ENCODE peak calls at places on chromosome 3, in four cellular contexts. G is uterus, E is esophagus squamous epithelium, T is endothelial cell of umbilical vein. Y is an unnamed sample.

GRCh38 chr3:108008931-108009635 is 81.7 kb downstream of the CD47 start:
- DNase-seq in G (no peak), E (no peak), T (peak), Y (no peak)

GRCh38 chr3:2154596-2154995 is 55.9 kb downstream of the CNTN4 start:
- DNase-seq in G (no peak), E (no peak), T (no peak), Y (no peak)

GRCh38 chr3:170317954-170318353 is 39.6 kb upstream of the SKIL start:
- DNase-seq in T (no peak), E (no peak), G (no peak), Y (no peak)

GRCh38 chr3:5160926-5161858 is 26.3 kb upstream of the EDEM1 start:
- DNase-seq in E (no peak), G (no peak), T (no peak), Y (no peak)

GRCh38 chr3:62084558-62084957 is 288.8 kb downstream of the FEZF2 start:
- DNase-seq in E (no peak), T (peak), G (no peak), Y (no peak)

GRCh38 chr3:100782359-100782758 is 73.1 kb downstream of the TFG start:
- DNase-seq in G (no peak), E (no peak), T (no peak), Y (no peak)

GRCh38 chr3:50299929-50300680 is 900 bp upstream of the HYAL3 start:
- DNase-seq in G (no peak), T (no peak), E (no peak), Y (no peak)

GRCh38 chr3:138861755-138862333 is 27.1 kb upstream of the PIK3CB start:
- DNase-seq in E (no peak), T (peak), G (no peak), Y (no peak)

GRCh38 chr3:124837065-124837464 is 50.1 kb downstream of the ITGB5 start:
- DNase-seq in E (no peak), G (no peak), T (peak), Y (no peak)

GRCh38 chr3:172294238-172294806 is 153.9 kb downstream of the GHSR start:
- DNase-seq in T (no peak), E (no peak), G (no peak), Y (no peak)

GRCh38 chr3:195384952-195385351 is 57.9 kb downstream of the ACAP2 start:
- DNase-seq in T (no peak), G (no peak), E (no peak), Y (no peak)

GRCh38 chr3:61181874-61182273 is 69.4 kb downstream of the FHIT start:
- DNase-seq in E (no peak), G (no peak), T (peak), Y (no peak)

GRCh38 chr3:13706451-13706850 is 157.5 kb downstream of the FBLN2 start:
- DNase-seq in T (no peak), G (no peak), E (no peak), Y (peak)

GRCh38 chr3:12990781-12991480 is 82.3 kb downstream of the IQSEC1 start:
- DNase-seq in T (no peak), E (no peak), G (no peak), Y (no peak)

GRCh38 chr3:44529927-44530326 is 25.1 kb upstream of the ZKSCAN7 start:
- DNase-seq in G (no peak), T (peak), E (no peak), Y (no peak)

GRCh38 chr3:188262913-188263683 is 109.1 kb downstream of the LPP start:
- DNase-seq in E (no peak), T (peak), G (no peak), Y (no peak)

GRCh38 chr3:45929042-45929679 is 14.1 kb upstream of the CXCR6 start:
- DNase-seq in G (no peak), E (no peak), T (peak), Y (no peak)

GRCh38 chr3:42984701-42985100 is 5.6 kb downstream of the GASK1A start:
- DNase-seq in T (no peak), G (no peak), E (no peak), Y (no peak)

GRCh38 chr3:177561769-177562360 is 364.6 kb upstream of the TBL1XR1 start:
- DNase-seq in G (no peak), E (no peak), T (no peak), Y (no peak)

GRCh38 chr3:108822167-108822897 is at the start of gene TRAT1:
- DNase-seq in G (no peak), E (no peak), T (no peak), Y (no peak)

GRCh38 chr3:170320471-170321121 is 36.9 kb upstream of the SKIL start:
- DNase-seq in G (no peak), E (no peak), T (peak), Y (no peak)

GRCh38 chr3:177337548-177338331 is 140.5 kb upstream of the TBL1XR1 start:
- DNase-seq in E (no peak), G (no peak), T (no peak), Y (no peak)

GRCh38 chr3:129010316-129010956 is 9.3 kb downstream of the EFCC1 start:
- DNase-seq in E (no peak), G (no peak), T (no peak), Y (no peak)

GRCh38 chr3:8856721-8857120 is 87.3 kb upstream of the OXTR start:
- DNase-seq in T (no peak), G (no peak), E (no peak), Y (no peak)

GRCh38 chr3:62884041-62884870 is 9.0 kb upstream of the CADPS start:
- DNase-seq in G (no peak), E (no peak), T (no peak), Y (no peak)

GRCh38 chr3:3015472-3016089 is 94.6 kb downstream of the IL5RA start:
- DNase-seq in E (no peak), G (no peak), T (no peak), Y (no peak)

GRCh38 chr3:67558429-67558828 is 96.0 kb downstream of the SUCLG2 start:
- DNase-seq in T (peak), G (peak), E (no peak), Y (no peak)

GRCh38 chr3:23461069-23461468 is 257.9 kb downstream of the UBE2E2 start:
- DNase-seq in T (no peak), G (no peak), E (no peak), Y (no peak)

GRCh38 chr3:128152419-128153155 is 694 bp upstream of the EEFSEC start:
- DNase-seq in E (no peak), G (no peak), T (no peak), Y (no peak)

GRCh38 chr3:101182734-101183133 is 137.6 kb downstream of the IMPG2 start:
- DNase-seq in T (no peak), E (no peak), G (no peak), Y (no peak)

GRCh38 chr3:114155370-114155821 is 23.5 kb downstream of the DRD3 start:
- DNase-seq in T (peak), G (no peak), E (no peak), Y (no peak)

GRCh38 chr3:45597166-45597565 is 2.6 kb downstream of the LIMD1 start:
- DNase-seq in T (no peak), E (no peak), G (peak), Y (no peak)

GRCh38 chr3:141465221-141465620 is 21.6 kb upstream of the RASA2 start:
- DNase-seq in T (no peak), E (no peak), G (no peak), Y (no peak)

GRCh38 chr3:18868911-18869689 is 279.2 kb upstream of the KCNH8 start:
- DNase-seq in E (no peak), G (no peak), T (no peak), Y (no peak)

GRCh38 chr3:157159037-157159761 is 748 bp downstream of the CCNL1 start:
- DNase-seq in G (peak), E (no peak), T (peak), Y (peak)

GRCh38 chr3:54064486-54064885 is 57.9 kb upstream of the CACNA2D3 start:
- DNase-seq in G (no peak), T (no peak), E (no peak), Y (no peak)

GRCh38 chr3:152832046-152832445 is 2.9 kb upstream of the P2RY1 start:
- DNase-seq in T (no peak), E (no peak), G (no peak), Y (no peak)

GRCh38 chr3:152836269-152836668 is 1.3 kb downstream of the P2RY1 start:
- DNase-seq in T (no peak), G (no peak), E (no peak), Y (no peak)

GRCh38 chr3:152833089-152833488 is 1.8 kb upstream of the P2RY1 start:
- DNase-seq in T (no peak), G (no peak), E (no peak), Y (no peak)

GRCh38 chr3:152834354-152835310 is at the start of gene P2RY1:
- DNase-seq in T (peak), G (peak), E (no peak), Y (peak)

DNA sequence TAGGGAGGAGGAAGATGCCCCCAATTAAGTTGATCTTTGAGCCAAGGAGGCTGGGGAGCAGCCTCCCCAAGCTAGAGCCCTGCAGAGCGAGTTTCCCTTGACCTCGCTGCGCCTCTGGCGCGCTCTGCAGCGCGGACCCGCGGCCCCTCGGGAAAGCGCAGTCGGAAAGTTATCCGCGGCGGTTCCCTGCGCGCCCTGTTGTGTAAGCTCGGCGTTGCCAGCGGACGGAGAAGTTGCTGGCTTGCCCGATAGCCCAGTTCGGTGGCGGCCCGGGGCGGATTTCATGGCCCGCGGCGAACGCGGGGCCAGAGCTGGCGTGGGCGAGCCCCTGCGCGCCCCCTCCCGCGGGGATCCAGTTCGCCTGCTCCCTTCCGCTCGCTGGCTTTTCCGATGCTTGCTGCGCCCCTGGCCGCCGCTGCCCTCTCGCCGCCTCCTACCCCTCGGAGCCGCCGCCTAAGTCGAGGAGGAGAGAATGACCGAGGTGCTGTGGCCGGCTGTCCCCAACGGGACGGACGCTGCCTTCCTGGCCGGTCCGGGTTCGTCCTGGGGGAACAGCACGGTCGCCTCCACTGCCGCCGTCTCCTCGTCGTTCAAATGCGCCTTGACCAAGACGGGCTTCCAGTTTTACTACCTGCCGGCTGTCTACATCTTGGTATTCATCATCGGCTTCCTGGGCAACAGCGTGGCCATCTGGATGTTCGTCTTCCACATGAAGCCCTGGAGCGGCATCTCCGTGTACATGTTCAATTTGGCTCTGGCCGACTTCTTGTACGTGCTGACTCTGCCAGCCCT is 576 bp downstream of the P2RY1 start:
- DNase-seq in G (peak), E (no peak), T (peak), Y (no peak)
- TF ChIP-seq CTCF in G (peak), E (no peak), T (peak), Y (peak)

DNA sequence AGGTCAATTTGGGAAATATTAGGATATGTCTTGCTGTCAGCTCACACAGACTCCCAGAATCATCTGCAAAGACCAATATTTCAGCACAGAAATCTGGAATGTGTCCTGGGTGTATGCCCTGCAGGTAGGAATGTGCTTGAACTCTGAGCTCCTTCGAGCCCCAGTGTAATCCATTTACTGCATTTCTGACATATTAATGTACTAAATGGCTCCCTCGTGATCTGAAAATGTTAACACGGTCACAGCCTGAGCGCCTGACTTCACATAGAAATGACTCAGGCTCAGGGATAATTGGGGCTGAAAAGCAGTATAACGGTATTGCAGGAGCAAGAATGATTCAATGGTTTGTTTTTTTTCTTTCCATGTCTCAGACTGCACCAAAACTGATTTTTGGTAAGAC is 50.0 kb downstream of the DCLK3 start:
- DNase-seq in T (no peak), G (no peak), E (no peak), Y (no peak)
- TF ChIP-seq CTCF in T (no peak), G (no peak), E (no peak), Y (no peak)

DNA sequence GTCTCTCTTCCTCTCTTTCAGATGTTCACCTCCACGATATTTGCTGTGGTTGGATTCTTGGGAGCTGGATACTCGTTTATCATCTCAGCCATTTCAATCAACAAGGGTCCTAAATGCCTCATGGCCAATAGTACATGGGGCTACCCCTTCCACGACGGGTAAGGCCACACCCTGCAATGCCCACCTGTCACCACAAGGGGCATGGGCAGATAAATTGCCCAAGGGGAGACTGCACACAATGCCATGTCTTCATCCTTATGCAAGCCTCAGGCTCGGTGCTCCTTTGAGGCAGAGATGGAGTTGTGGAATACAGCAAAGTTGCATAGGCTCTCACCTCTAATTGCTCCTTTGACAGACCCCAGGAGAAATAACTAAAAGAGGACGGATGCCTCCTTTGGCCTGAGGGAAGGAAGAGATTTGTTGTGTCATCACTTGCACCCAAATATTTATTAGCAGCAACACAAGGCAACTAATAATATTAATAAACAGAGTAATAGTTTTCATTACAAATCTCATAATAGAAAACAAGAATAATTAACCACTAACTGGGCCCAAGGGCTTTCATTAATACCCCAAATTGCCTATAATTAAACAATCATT is 13.2 kb downstream of the TM4SF4 start:
- DNase-seq in G (no peak), E (no peak), T (no peak), Y (no peak)
- TF ChIP-seq CTCF in G (no peak), E (no peak), T (peak), Y (no peak)

GRCh38 chr3:103295974-103296570 is 861.3 kb downstream of the ZPLD1 start:
- DNase-seq in E (no peak), G (no peak), T (no peak), Y (no peak)
- TF ChIP-seq CTCF in E (no peak), G (no peak), T (no peak), Y (peak)

DNA sequence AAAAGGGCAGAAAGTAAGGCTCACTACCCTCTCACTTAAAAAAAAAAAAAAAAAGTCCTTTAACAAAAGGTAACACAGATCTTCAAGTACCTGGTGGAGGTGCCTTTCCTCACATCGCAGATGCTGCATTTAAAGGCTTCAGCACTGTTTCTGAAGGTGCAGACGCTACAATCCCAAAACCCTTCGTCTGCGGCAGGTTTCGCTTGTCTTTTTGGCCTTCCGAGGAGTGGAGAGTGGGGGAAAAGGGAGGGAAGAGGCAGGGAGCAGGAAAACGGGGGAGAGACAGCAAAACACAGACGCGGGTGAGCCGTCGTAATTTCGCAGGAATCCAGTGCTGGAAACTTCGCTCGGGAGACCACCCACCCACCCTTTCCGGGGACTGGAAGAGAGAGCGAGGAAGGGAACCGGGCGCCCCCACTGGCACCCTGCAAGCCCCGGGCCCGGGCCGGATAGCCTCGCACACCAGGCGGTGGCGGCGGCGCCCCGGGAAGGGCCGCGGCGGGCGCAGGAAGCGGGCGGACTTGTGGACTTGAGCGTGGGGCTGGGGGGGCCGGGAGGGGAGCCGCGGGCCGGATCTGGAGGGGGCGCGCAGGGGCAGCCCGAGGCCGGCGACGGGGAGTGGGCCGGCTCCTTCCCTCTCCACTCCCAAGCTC is 401.7 kb downstream of the SHQ1 start:
- DNase-seq in T (no peak), E (no peak), G (no peak), Y (peak)
- TF ChIP-seq CTCF in T (peak), E (no peak), G (no peak), Y (no peak)

GRCh38 chr3:159987291-159987711 is 1.3 kb upstream of the IL12A start:
- DNase-seq in E (no peak), T (no peak), G (no peak), Y (no peak)
- TF ChIP-seq CTCF in E (no peak), T (no peak), G (no peak), Y (peak)

GRCh38 chr3:52231502-52232278 is 6.2 kb upstream of the TLR9 start:
- DNase-seq in T (peak), G (peak), E (no peak), Y (peak)

GRCh38 chr3:52233968-52234367 is 5.0 kb downstream of the TWF2 start:
- DNase-seq in E (no peak), T (no peak), G (no peak), Y (no peak)

GRCh38 chr3:52233108-52233591 is 5.8 kb downstream of the TWF2 start:
- DNase-seq in E (no peak), G (no peak), T (no peak), Y (no peak)

GRCh38 chr3:52230889-52231499 is 5.5 kb upstream of the TLR9 start:
- DNase-seq in G (no peak), E (no peak), T (no peak), Y (no peak)

DNA sequence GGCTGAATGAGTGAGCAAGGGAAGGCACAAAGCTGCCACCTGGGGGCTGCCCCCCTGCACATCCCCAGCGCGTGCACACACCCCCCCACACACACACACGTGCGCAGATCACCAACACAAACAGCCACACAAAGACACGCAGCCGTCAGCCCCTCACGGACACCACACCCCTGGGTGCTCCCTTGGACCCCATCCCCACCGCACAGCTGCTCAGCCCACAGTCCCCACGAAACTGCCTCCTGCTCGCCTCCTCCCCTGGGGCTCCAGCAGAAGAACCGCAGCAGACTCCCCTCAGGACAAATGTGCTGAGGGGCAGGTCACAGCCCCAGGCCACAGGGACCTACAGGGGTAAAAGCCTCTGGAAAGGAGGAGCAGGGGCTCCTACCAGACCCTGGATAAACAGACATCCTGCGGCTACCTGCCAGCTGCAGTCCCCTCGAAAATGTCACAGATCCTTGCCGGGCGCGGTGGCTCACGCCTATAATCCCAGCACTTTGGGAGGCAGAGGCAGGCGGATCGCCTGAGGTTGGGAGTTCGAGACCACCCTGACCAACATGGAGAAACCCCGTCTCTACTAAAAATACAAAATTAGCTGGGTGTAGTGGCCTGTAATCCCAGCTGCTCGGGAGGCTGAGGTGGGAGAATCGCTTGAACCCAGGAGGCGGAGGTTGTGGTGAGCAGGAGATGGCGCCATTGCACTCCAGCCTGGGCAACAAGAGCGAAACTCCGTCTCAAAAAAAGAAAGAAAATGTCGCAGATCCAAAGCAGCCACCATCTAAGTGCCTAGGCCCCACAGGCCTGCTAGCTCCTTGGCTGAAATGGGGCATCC is 6.5 kb downstream of the TWF2 start:
- DNase-seq in G (no peak), T (no peak), E (no peak), Y (no peak)
- TF ChIP-seq CTCF in G (no peak), T (peak), E (no peak), Y (peak)

DNA sequence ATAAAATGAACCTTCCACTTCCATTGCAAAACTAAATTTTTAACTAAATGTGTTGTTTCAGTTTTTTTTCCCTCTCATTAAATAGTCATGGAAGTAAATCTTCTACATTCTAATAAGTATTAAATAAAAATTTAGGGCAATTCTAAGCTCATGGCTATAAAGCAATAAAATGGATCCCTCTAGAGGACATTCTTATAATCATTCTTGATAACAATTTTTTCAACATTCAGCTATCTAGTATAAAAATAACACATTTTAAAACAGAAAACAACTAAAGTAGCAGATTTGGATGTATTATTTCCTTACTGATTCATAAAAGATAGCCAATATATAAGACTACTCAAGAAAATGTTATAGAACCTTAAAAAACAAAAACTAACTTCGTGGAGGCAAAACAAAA is 393.1 kb downstream of the PLOD2 start:
- DNase-seq in T (peak), E (no peak), G (no peak), Y (no peak)
- TF ChIP-seq CTCF in T (peak), E (no peak), G (no peak), Y (peak)

Y was measured in osteocyte.